ENCODE peak calls at places on chromosomes 4 and X, in nine cellular contexts. Z, J, W, O, T, K, C, R and A are unnamed samples.

GRCh38 chr4:181822005-181822375 is 421.2 kb upstream of the TENM3 start:
- DNase-seq in Z (peak), J (no peak), W (no peak), O (no peak), T (no peak), K (no peak), C (peak), R (no peak), A (no peak)

GRCh38 chr4:48862661-48863060 is 31.8 kb downstream of the OCIAD1 start:
- DNase-seq in Z (no peak), J (no peak), W (no peak), O (no peak), T (no peak), K (no peak), C (no peak), R (no peak), A (no peak)

GRCh38 chr4:89586318-89586717 is 250.6 kb downstream of the SNCA start:
- DNase-seq in Z (no peak), J (no peak), W (no peak), O (no peak), T (no peak), K (no peak), C (no peak), R (no peak), A (no peak)

GRCh38 chr4:156659570-156659969 is 312.0 kb downstream of the PDGFC start:
- DNase-seq in Z (no peak), J (no peak), W (no peak), O (no peak), T (no peak), K (no peak), C (no peak), R (no peak), A (no peak)

GRCh38 chrX:13659057-13659456 is 6.1 kb downstream of the TCEANC start:
- DNase-seq in Z (no peak), J (no peak), W (peak), O (no peak), T (no peak), K (no peak), C (peak), R (no peak), A (no peak)

GRCh38 chrX:13646154-13646549 is 6.8 kb upstream of the TCEANC start:
- DNase-seq in Z (peak), J (peak), W (peak), O (peak), T (peak), K (peak), C (peak), R (peak), A (no peak)

GRCh38 chrX:96445531-96446065 is 239.0 kb upstream of the DIAPH2 start:
- DNase-seq in Z (no peak), J (no peak), W (no peak), O (no peak), T (no peak), K (no peak), C (no peak), R (no peak), A (no peak)

GRCh38 chr4:84151574-84151973 is 347.5 kb downstream of the NKX6-1 start:
- DNase-seq in Z (no peak), J (no peak), W (peak), O (no peak), T (no peak), K (no peak), C (no peak), R (no peak), A (no peak)